ENCODE peak calls at places on chromosomes 16 and 17, in seven cellular contexts. H is pancreas, I is lower lobe of right lung, Z is uterus, P is K562, R is heart right ventricle, K is aorta. O is an unnamed sample. For H3K4me1, the result is how much of the 10 kb centered on the place peaks cover.

GRCh38 chr17:36144014-36144413 is 32.4 kb downstream of the TBC1D3B start:
- DNase-seq in I (no peak), K (no peak), H (no peak), P (no peak), Z (no peak), R (no peak), O (no peak)

GRCh38 chr16:85462405-85463227 is 150.5 kb upstream of the GSE1 start:
- DNase-seq in P (peak), K (no peak), R (peak), I (no peak), Z (peak), H (peak), O (peak)

GRCh38 chr16:2019919-2020831 is 590 bp downstream of the NPW start:
- DNase-seq in R (no peak), Z (no peak), K (no peak), H (no peak), P (peak), I (no peak), O (peak)

GRCh38 chr17:57600092-57600491 is 145.0 kb downstream of the CCDC182 start:
- DNase-seq in H (no peak), P (no peak), K (no peak), Z (no peak), R (no peak), I (no peak), O (peak)

GRCh38 chr17:34356194-34356593 is at the start of gene CCL13:
- DNase-seq in Z (no peak), P (no peak), R (no peak), I (no peak), K (peak), H (no peak), O (no peak)

GRCh38 chr16:66508261-66508913 is 41.5 kb downstream of the TK2 start:
- DNase-seq in I (no peak), R (no peak), H (no peak), P (no peak), K (no peak), Z (peak), O (peak)

GRCh38 chr16:89476811-89477261 is 13.5 kb downstream of the ANKRD11 start:
- DNase-seq in R (no peak), Z (no peak), H (no peak), I (no peak), P (no peak), K (no peak), O (no peak)

GRCh38 chr16:2339521-2340484 is 725 bp downstream of the ABCA3 start:
- DNase-seq in Z (peak), I (peak), P (peak), K (peak), R (peak), H (peak), O (peak)

GRCh38 chr16:46926470-46927225 is 42.5 kb downstream of the GPT2 start:
- DNase-seq in H (no peak), K (no peak), Z (no peak), P (no peak), I (no peak), R (no peak), O (no peak)

GRCh38 chr17:4204676-4205075 is 59.1 kb downstream of the ANKFY1 start:
- DNase-seq in Z (peak), I (no peak), K (peak), R (no peak), H (no peak), P (no peak), O (peak)

GRCh38 chr17:77437017-77437416 is 296.2 kb downstream of the SEC14L1 start:
- DNase-seq in K (peak), I (no peak), Z (no peak), H (no peak), R (peak), P (peak), O (peak)

GRCh38 chr17:50209472-50210248 is 8.2 kb upstream of the COL1A1 start:
- DNase-seq in K (peak), P (peak), R (peak), H (no peak), Z (peak), I (peak), O (peak)

GRCh38 chr16:86363057-86363490 is 147.3 kb upstream of the FOXF1 start:
- DNase-seq in P (no peak), K (peak), Z (no peak), H (no peak), R (no peak), I (no peak), O (peak)

DNA sequence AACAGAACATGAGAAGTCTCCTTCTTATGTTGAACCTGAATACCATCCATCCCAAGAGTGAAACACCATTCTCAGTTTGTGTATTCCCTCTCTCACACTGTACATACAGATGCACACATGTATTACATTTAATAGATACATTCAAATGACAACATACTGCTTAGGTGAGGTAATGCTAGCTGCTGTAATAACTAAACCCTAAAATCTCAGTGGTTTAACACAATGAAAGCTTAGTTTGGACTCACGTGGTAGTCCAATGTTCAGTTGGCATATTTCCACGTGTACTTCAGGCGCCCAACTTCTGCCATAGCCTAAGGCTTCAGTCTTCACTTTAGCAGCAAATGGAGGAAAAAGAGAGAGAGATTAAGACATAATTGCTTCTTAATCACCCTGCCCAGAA is 351.1 kb upstream of the PMFBP1 start:
- DNase-seq in Z (no peak), K (no peak), I (no peak), P (no peak), R (no peak), H (no peak), O (no peak)
- H3K4me3 ChIP-seq in Z (no peak), K (no peak), I (no peak), P (no peak), R (no peak), H (no peak), O (no peak)

DNA sequence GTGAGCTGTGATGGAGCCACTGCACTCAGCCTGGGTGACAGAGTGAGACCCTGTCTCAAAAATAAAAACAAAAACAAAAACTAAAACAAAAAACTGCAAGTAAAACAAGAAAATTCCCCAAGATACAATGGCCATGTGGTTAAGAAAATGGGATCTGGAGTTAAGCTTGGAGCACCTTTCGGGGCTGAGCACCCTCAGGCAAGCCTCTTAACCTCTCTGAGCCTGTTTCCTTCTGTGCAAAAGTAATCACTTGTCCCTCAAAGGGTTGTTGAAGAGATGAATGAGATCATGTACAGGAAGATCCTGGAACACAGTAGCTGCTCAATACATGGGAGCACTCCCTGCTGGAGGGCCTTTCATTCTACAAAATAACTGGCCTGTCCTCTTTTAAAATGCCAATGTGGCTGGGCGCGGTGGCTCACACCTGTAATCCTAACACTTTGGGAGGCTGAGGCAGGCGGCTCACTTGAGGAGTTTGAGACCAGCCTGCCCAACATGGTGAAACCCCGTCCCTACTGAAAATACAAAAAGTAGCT is 19.8 kb upstream of the KIFC3 start:
- DNase-seq in I (no peak), H (no peak), P (no peak), Z (no peak), R (no peak), K (no peak), O (no peak)
- H3K4me1 ChIP-seq in I (under half), H (under half), P (under half), Z (under half), R (under half), K (under half), O (under half)

DNA sequence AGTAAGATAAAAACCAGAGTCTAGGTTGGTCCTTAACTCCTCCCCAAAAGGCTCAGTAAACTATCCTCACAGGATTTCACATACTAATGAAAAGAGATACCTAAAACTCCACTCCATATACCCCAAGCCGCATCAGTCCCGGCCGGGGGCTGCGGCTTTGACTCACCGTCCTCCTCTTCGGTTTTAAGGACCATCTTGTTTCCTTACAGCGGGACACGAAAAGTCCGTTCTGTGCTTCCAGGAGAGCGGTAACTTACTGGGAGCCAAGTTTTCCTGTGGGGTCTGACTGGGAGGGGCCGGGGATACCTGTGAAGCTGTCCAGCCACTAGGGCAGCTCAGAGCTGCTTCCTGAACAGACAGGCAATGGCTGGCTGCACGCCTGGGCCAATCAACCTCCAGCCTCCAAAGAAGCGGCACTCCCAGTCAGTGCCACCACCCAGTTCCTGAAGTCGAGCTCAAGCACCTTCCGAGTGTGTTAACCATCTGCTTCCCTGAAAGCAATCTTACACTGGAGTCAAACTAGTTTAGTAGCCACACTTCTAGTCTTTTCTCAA is 45.5 kb downstream of the CYTH1 start:
- DNase-seq in R (peak), I (peak), P (peak), Z (peak), K (peak), H (peak), O (no peak)
- H3K4me3 ChIP-seq in R (peak), I (peak), P (peak), Z (peak), K (peak), H (peak), O (no peak)

GRCh38 chr17:76240461-76241204 is at the start of gene RNF157:
- DNase-seq in Z (peak), K (peak), R (peak), I (peak), H (peak), P (peak), O (peak)

GRCh38 chr17:76237859-76238313 is 2.4 kb downstream of the RNF157 start:
- DNase-seq in Z (no peak), K (no peak), R (no peak), I (no peak), P (no peak), H (no peak), O (no peak)

GRCh38 chr17:76241205-76241539 is 879 bp upstream of the RNF157 start:
- DNase-seq in Z (no peak), P (no peak), H (no peak), I (no peak), K (no peak), R (no peak), O (no peak)

GRCh38 chr17:76238847-76239537 is 1.3 kb downstream of the RNF157 start:
- DNase-seq in H (no peak), I (no peak), P (no peak), K (no peak), R (no peak), Z (no peak), O (no peak)

DNA sequence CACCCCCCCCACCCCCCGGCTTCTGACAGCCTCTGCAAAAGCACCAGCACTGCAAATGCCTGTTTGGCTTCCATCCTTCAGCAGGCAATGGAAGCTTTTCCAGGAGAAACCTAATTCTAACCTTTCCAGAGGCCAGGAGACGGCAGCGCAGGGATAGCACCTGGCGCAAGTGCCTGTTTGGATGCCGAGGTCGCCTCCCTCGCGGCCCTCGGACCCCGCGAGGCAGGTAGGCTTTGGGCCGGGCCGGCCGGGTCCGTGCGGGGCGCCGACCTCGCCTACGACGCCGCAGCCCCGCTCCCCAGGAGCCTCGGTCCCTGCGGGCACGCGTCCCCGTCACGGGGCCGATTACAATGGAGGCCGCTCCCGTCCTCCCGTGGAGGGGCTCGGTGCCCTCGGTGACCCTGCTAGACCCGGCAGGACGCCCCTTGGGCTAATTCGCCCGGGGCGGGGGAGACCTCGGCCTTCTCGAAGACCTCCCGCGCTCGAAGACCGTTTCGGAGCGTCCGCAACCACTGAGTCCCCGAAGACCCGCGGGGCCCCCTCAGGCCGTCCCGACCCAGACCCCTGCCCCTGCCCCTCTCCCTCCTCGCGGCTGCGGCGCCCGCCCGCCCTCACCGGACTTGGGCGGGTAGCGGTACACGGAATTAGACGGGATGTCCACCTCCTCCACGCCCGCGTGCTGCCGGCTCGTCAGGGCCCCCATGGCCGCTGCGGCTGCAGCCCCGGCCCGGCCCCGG is 587 bp downstream of the RNF157 start:
- DNase-seq in H (peak), R (no peak), I (no peak), Z (no peak), P (no peak), K (peak), O (no peak)
- H3K4me1 ChIP-seq in H (under half), R (under half), I (under half), Z (under half), P (under half), K (under half), O (under half)

GRCh38 chr17:79609175-79609589 is 1.7 kb downstream of the RBFOX3 start:
- DNase-seq in H (no peak), Z (no peak), P (no peak), R (no peak), I (no peak), K (no peak), O (no peak)

GRCh38 chr17:79609616-79610150 is 1.2 kb downstream of the RBFOX3 start:
- DNase-seq in H (no peak), K (no peak), Z (no peak), P (no peak), I (no peak), R (no peak), O (no peak)

GRCh38 chr17:79608729-79609039 is 2.2 kb downstream of the RBFOX3 start:
- DNase-seq in K (no peak), H (no peak), I (no peak), R (no peak), Z (no peak), P (peak), O (no peak)

GRCh38 chr17:79607941-79608728 is 2.7 kb downstream of the RBFOX3 start:
- DNase-seq in R (peak), Z (peak), H (no peak), I (no peak), K (no peak), P (peak), O (peak)

DNA sequence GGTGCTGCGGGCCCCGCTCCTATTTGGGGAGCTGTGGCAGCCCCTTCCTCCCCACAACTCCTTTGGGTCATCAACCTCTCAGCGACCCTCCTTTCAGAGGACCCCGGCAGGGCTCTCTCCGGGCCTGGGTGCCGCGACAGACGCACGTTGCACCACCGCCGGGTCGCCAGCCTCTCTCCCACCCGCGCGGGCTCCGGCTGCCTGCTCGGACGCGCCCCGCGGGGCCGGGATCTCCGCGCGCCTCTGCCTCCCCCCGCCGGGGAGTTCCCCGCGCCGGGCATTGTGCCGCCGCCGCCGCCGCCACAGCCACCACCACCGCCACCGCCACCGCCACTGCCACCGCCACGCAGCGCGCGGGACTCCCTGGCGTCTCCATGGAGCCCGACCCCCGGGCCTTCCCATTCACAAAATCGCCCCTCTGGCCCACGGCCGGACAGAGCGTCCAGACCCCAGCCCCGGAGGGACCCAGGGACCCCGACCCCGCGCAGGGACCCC is 653 bp downstream of the RBFOX3 start:
- DNase-seq in R (no peak), P (no peak), Z (no peak), I (no peak), K (no peak), H (no peak), O (no peak)
- H3K4me3 ChIP-seq in R (no peak), P (no peak), Z (peak), I (no peak), K (no peak), H (no peak), O (no peak)

O was measured in cardiac muscle cell.